ENCODE peak calls at places on chromosomes 3 and 15, in six cellular contexts. L, P, N, A, G and T are unnamed samples.

GRCh38 chr3:142285057-142285666 is 59.8 kb upstream of the GK5 start:
- DNase-seq in A (no peak), P (peak; percentile 91), G (peak; percentile 71), N (no peak), L (no peak), T (no peak)

GRCh38 chr3:52004906-52005395 is 9.3 kb upstream of the RPL29 start:
- DNase-seq in G (no peak), L (no peak), N (no peak), A (no peak), P (no peak), T (no peak)

GRCh38 chr3:77079988-77080585 is 40.2 kb downstream of the ROBO2 start:
- DNase-seq in P (no peak), N (no peak), L (no peak), G (no peak), A (no peak), T (no peak)

GRCh38 chr15:25727867-25728600 is 135.1 kb downstream of the ATP10A start:
- DNase-seq in P (no peak), L (no peak), G (no peak), A (no peak), N (no peak), T (no peak)

GRCh38 chr3:24387000-24387399 is 107.7 kb downstream of the THRB start:
- DNase-seq in L (no peak), G (no peak), A (peak; percentile 11), N (no peak), P (no peak), T (no peak)

GRCh38 chr3:180181387-180181786 is 144.7 kb upstream of the PEX5L start:
- DNase-seq in N (no peak), G (no peak), L (no peak), P (no peak), A (no peak), T (no peak)

GRCh38 chr3:129231331-129232119 is 17.9 kb upstream of the COPG1 start:
- DNase-seq in N (no peak), A (no peak), P (no peak), G (no peak), L (no peak), T (no peak)

GRCh38 chr15:62711691-62712454 is 330.7 kb upstream of the TPM1 start:
- DNase-seq in N (no peak), L (no peak), G (no peak), P (no peak), A (no peak), T (no peak)

GRCh38 chr3:120907659-120908029 is 361 bp upstream of the STXBP5L start:
- DNase-seq in G (no peak), A (no peak), P (no peak), N (no peak), L (no peak), T (no peak)

GRCh38 chr3:106275592-106275991 is 406.8 kb upstream of the CBLB start:
- DNase-seq in G (no peak), L (no peak), A (no peak), N (no peak), P (no peak), T (no peak)

GRCh38 chr3:58009749-58010535 is 1.7 kb downstream of the FLNB start:
- DNase-seq in L (no peak), G (peak; percentile 77), A (no peak), P (peak; percentile 20), N (peak; percentile 77), T (no peak)

GRCh38 chr15:71777216-71777943 is 33.0 kb upstream of the NR2E3 start:
- DNase-seq in N (no peak), A (no peak), L (no peak), G (no peak), P (no peak), T (no peak)

GRCh38 chr3:187193181-187193580 is 4.1 kb upstream of the RTP1 start:
- DNase-seq in L (no peak), A (peak; percentile 56), P (no peak), G (no peak), N (no peak), T (no peak)

GRCh38 chr15:75673426-75674247 is 25.9 kb downstream of the SNX33 start:
- DNase-seq in P (no peak), L (peak; percentile 92), G (peak; percentile 77), A (peak; percentile 81), N (no peak), T (peak; percentile 79)

GRCh38 chr3:48682786-48683185 is 2.9 kb downstream of the NCKIPSD start:
- DNase-seq in N (no peak), A (no peak), G (no peak), L (no peak), P (no peak), T (no peak)

GRCh38 chr3:42569743-42570142 is 12.0 kb downstream of the SEC22C start:
- DNase-seq in N (no peak), P (no peak), G (no peak), L (no peak), A (no peak), T (no peak)

GRCh38 chr3:142896201-142896755 is 7.4 kb upstream of the PCOLCE2 start:
- DNase-seq in N (no peak), A (peak; percentile 80), P (no peak), G (no peak), L (no peak), T (peak; percentile 17)

GRCh38 chr15:94670436-94671034 is 439.2 kb downstream of the MCTP2 start:
- DNase-seq in L (no peak), G (peak; percentile 58), N (no peak), A (peak; percentile 44), P (peak; percentile 66), T (peak; percentile 58)

GRCh38 chr15:94673801-94674200 is 442.4 kb downstream of the MCTP2 start:
- DNase-seq in A (peak; percentile 2), G (no peak), P (no peak), N (no peak), L (no peak), T (no peak)

GRCh38 chr15:94674251-94674650 is 442.9 kb downstream of the MCTP2 start:
- DNase-seq in N (no peak), A (peak; percentile 8), L (peak; percentile 37), G (no peak), P (no peak), T (peak; percentile 5)

GRCh38 chr15:94667109-94667508 is 435.7 kb downstream of the MCTP2 start:
- DNase-seq in N (no peak), G (no peak), P (no peak), A (no peak), L (no peak), T (no peak)

DNA sequence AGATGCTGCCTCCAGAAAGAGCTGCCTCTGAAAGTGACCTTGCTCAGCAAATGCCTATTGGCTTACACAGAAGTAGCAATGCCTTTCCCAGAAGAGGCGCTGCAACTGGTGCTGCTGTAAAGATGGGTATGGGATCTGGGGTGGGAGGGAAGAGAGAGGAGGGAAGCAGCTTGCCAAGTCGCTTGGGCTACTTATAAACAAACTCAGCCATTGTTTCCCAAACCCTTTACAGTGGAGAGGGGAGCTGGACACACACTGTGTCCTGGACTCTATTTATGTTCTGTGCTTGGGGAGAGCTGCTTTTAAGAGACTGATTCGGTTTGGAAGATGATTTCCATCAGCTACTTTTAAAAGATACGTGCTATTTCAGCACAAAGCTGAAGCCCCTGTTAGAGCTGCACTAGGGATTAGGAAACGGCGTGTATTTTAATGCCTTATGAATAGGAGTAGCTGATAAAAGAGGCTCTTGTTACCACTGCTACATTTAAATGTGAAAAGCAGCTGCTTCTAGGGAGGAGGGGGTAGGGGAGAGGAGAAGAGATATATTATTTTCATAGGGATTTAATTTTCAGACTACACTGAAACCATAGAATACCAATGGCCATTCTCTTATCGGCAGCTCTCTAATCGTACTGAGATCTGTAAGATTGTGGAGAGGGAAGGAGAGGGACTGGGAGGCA is 440.6 kb downstream of the MCTP2 start:
- DNase-seq in A (no peak), G (peak; percentile 70), P (peak; percentile 4), N (no peak), L (peak; percentile 23), T (peak; percentile 12)
- TF ChIP-seq CTCF in A (no peak), G (peak; percentile 36), P (no peak), N (no peak), L (no peak), T (no peak)

DNA sequence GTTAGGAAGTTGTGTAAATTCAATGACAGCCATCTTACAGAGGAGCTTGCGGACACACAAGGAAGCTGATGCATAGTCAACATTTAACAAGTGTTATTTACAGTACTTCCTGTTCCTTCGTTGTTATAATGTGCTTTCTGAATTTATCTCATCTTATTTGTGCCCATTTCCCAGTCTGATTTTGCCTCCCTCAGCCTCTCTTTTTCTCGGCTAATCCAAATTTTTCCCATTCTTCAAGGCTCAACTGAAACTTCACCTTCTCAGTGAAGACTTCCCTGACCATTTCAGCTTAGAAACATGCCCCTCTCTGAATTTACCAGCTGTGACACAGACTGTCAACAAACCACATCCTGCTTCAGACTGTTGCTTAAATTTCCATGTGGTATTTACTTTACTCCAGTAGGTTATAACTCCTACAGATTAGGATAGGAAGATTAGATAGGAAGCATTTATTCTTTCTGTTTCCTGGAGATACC is 55.7 kb upstream of the CP start:
- DNase-seq in L (no peak), P (no peak), A (peak; percentile 80), G (peak; percentile 38), N (no peak), T (peak; percentile 87)
- H3K4me3 ChIP-seq in L (no peak overlapping the region), P (no peak overlapping the region), A (no peak overlapping the region), G (no peak overlapping the region), N (no peak overlapping the region), T (no peak overlapping the region)

DNA sequence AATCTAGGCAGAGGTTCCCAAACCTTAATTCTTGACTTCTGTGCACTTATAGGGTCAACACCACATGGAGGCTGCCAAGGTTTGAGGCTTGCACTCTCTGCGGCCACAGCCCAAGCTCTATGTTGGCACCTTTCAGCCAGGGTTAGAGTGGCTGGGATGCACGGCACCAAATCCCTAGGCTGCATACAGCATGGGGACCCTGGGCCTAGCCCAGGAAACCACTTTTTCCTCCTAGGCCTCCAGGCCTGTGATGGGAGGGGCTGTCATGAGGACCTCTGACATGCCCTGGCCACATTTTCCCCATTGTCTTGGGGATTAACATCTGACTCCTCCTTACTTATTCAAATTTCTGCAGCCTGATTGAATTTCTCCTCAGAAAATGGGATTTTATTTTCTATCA is 165.4 kb downstream of the SI start:
- DNase-seq in L (no peak), G (no peak), P (no peak), N (no peak), A (no peak), T (no peak)
- TF ChIP-seq CTCF in L (no peak), G (no peak), P (no peak), N (no peak), A (no peak), T (no peak)

GRCh38 chr15:27701956-27702355 is 397.2 kb downstream of the OCA2 start:
- DNase-seq in P (no peak), L (no peak), G (no peak), N (no peak), A (peak; percentile 1), T (no peak)

GRCh38 chr15:27706300-27706699 is 392.8 kb downstream of the OCA2 start:
- DNase-seq in P (no peak), N (no peak), G (no peak), A (no peak), L (no peak), T (no peak)

GRCh38 chr15:27704939-27705514 is 394.1 kb downstream of the OCA2 start:
- DNase-seq in N (no peak), L (no peak), G (no peak), P (no peak), A (no peak), T (no peak)

DNA sequence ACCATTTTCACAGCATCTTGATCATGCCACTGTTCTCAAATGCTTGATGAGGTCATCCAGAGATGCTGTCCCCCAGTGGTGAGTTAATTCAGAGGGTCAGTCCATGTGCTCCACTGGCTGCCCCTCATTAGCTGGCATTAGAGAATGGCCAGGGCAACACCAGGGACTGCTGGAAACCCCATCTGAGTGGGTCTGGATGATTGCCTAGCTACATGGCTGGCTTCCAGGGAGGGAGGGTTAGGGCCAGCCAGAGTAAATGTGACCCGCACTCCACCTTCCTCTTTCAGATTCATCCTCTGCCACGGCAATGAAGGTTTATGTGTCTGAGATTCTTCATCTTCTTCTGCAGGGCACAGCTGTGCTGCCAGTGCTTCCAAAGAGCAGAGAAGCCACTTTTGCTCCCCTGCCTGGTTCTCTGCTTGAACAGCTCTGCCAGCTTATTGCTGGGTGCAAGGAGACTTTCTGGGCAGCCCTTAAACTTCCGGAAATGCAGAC is 391.9 kb downstream of the OCA2 start:
- DNase-seq in G (no peak), P (no peak), L (no peak), A (no peak), N (no peak), T (no peak)
- H3K4me3 ChIP-seq in G (no peak overlapping the region), P (no peak overlapping the region), L (no peak overlapping the region), A (no peak overlapping the region), N (no peak overlapping the region), T (no peak overlapping the region)